ENCODE peak calls at places on chromosomes 11 and 22, in five cellular contexts. One of them, this sample, is unnamed.

GRCh38 chr22:23065069-23065451 is 5.3 kb upstream of the GNAZ start:
- DNase-seq in A549: no peak
- DNase-seq in stomach: peak
- DNase-seq in endothelial cell of umbilical vein: no peak
- DNase-seq in heart left ventricle: peak
- DNase-seq in this sample: no peak

GRCh38 chr11:133908827-133909226 is 47.9 kb downstream of the IGSF9B start:
- DNase-seq in A549: no peak
- DNase-seq in stomach: no peak
- DNase-seq in endothelial cell of umbilical vein: no peak
- DNase-seq in heart left ventricle: no peak
- DNase-seq in this sample: no peak

GRCh38 chr11:104727095-104727494 is 171.2 kb downstream of the CASP12 start:
- DNase-seq in A549: no peak
- DNase-seq in stomach: no peak
- DNase-seq in endothelial cell of umbilical vein: no peak
- DNase-seq in heart left ventricle: no peak
- DNase-seq in this sample: no peak

GRCh38 chr22:47225931-47226633 is 463.6 kb downstream of the TBC1D22A start:
- DNase-seq in A549: no peak
- DNase-seq in stomach: no peak
- DNase-seq in endothelial cell of umbilical vein: no peak
- DNase-seq in heart left ventricle: no peak
- DNase-seq in this sample: no peak

GRCh38 chr11:28708075-28708474 is 599.9 kb downstream of the METTL15 start:
- DNase-seq in A549: no peak
- DNase-seq in stomach: no peak
- DNase-seq in endothelial cell of umbilical vein: no peak
- DNase-seq in heart left ventricle: no peak
- DNase-seq in this sample: no peak

GRCh38 chr11:108364159-108364558 is 103.2 kb downstream of the C11orf65 start:
- DNase-seq in A549: no peak
- DNase-seq in stomach: no peak
- DNase-seq in endothelial cell of umbilical vein: no peak
- DNase-seq in heart left ventricle: no peak
- DNase-seq in this sample: no peak

GRCh38 chr11:4699697-4700435 is 2.2 kb upstream of the OR51E2 start:
- DNase-seq in A549: no peak
- DNase-seq in stomach: no peak
- DNase-seq in endothelial cell of umbilical vein: no peak
- DNase-seq in heart left ventricle: no peak
- DNase-seq in this sample: no peak

GRCh38 chr22:18070556-18071306 is 7.1 kb upstream of the PEX26 start:
- DNase-seq in A549: no peak
- DNase-seq in stomach: no peak
- DNase-seq in endothelial cell of umbilical vein: no peak
- DNase-seq in heart left ventricle: no peak
- DNase-seq in this sample: no peak

GRCh38 chr11:95888852-95889251 is 35.1 kb downstream of the MTMR2 start:
- DNase-seq in A549: no peak
- DNase-seq in stomach: no peak
- DNase-seq in endothelial cell of umbilical vein: no peak
- DNase-seq in heart left ventricle: no peak
- DNase-seq in this sample: no peak

GRCh38 chr11:2399488-2400068 is 972 bp upstream of the TSSC4 start:
- DNase-seq in A549: peak
- DNase-seq in stomach: peak
- DNase-seq in endothelial cell of umbilical vein: no peak
- DNase-seq in heart left ventricle: peak
- DNase-seq in this sample: no peak

GRCh38 chr11:11970556-11970955 is 37.9 kb downstream of the DKK3 start:
- DNase-seq in A549: no peak
- DNase-seq in stomach: peak
- DNase-seq in endothelial cell of umbilical vein: no peak
- DNase-seq in heart left ventricle: no peak
- DNase-seq in this sample: no peak

GRCh38 chr11:6778518-6778917 is 4.3 kb upstream of the OR2AG1 start:
- DNase-seq in A549: no peak
- DNase-seq in stomach: no peak
- DNase-seq in endothelial cell of umbilical vein: no peak
- DNase-seq in heart left ventricle: no peak
- DNase-seq in this sample: no peak

GRCh38 chr22:37777122-37777687 is 30.5 kb upstream of the GCAT start:
- DNase-seq in A549: no peak
- DNase-seq in stomach: peak
- DNase-seq in endothelial cell of umbilical vein: no peak
- DNase-seq in heart left ventricle: peak
- DNase-seq in this sample: no peak

GRCh38 chr11:6604081-6604626 is 580 bp downstream of the ILK start:
- DNase-seq in A549: peak
- DNase-seq in stomach: peak
- DNase-seq in endothelial cell of umbilical vein: peak
- DNase-seq in heart left ventricle: peak
- DNase-seq in this sample: peak

GRCh38 chr22:31068970-31069369 is 12.1 kb upstream of the SMTN start:
- DNase-seq in A549: no peak
- DNase-seq in stomach: no peak
- DNase-seq in endothelial cell of umbilical vein: no peak
- DNase-seq in heart left ventricle: no peak
- DNase-seq in this sample: no peak

GRCh38 chr22:42022162-42022847 is 23.7 kb downstream of the WBP2NL start:
- DNase-seq in A549: peak
- DNase-seq in stomach: no peak
- DNase-seq in endothelial cell of umbilical vein: no peak
- DNase-seq in heart left ventricle: no peak
- DNase-seq in this sample: no peak

GRCh38 chr22:20157416-20158183 is 6.7 kb upstream of the CCDC188 start:
- DNase-seq in A549: no peak
- DNase-seq in stomach: no peak
- DNase-seq in endothelial cell of umbilical vein: no peak
- DNase-seq in heart left ventricle: no peak
- DNase-seq in this sample: no peak

GRCh38 chr11:122146475-122146874 is 30.5 kb upstream of the BLID start:
- DNase-seq in A549: peak
- DNase-seq in stomach: no peak
- DNase-seq in endothelial cell of umbilical vein: peak
- DNase-seq in heart left ventricle: no peak
- DNase-seq in this sample: no peak

GRCh38 chr11:126146454-126147192 is 64.8 kb downstream of the RPUSD4 start:
- DNase-seq in A549: no peak
- DNase-seq in stomach: no peak
- DNase-seq in endothelial cell of umbilical vein: no peak
- DNase-seq in heart left ventricle: no peak
- DNase-seq in this sample: no peak

GRCh38 chr11:70490208-70490607 is 91.9 kb downstream of the CTTN start:
- DNase-seq in A549: no peak
- DNase-seq in stomach: no peak
- DNase-seq in endothelial cell of umbilical vein: no peak
- DNase-seq in heart left ventricle: no peak
- DNase-seq in this sample: peak

GRCh38 chr11:24509114-24509513 is 12.3 kb downstream of the LUZP2 start:
- DNase-seq in A549: no peak
- DNase-seq in stomach: no peak
- DNase-seq in endothelial cell of umbilical vein: peak
- DNase-seq in heart left ventricle: no peak
- DNase-seq in this sample: no peak

GRCh38 chr11:35363246-35364100 is 55.9 kb downstream of the SLC1A2 start:
- DNase-seq in A549: no peak
- DNase-seq in stomach: no peak
- DNase-seq in endothelial cell of umbilical vein: no peak
- DNase-seq in heart left ventricle: peak
- DNase-seq in this sample: no peak

GRCh38 chr11:35365395-35365794 is 54.0 kb downstream of the SLC1A2 start:
- DNase-seq in A549: no peak
- DNase-seq in stomach: no peak
- DNase-seq in endothelial cell of umbilical vein: no peak
- DNase-seq in heart left ventricle: no peak
- DNase-seq in this sample: no peak

GRCh38 chr11:35360059-35360530 is 59.3 kb downstream of the SLC1A2 start:
- DNase-seq in A549: no peak
- DNase-seq in stomach: no peak
- DNase-seq in endothelial cell of umbilical vein: no peak
- DNase-seq in heart left ventricle: no peak
- DNase-seq in this sample: no peak

GRCh38 chr11:35364101-35364780 is 55.1 kb downstream of the SLC1A2 start:
- DNase-seq in A549: peak
- DNase-seq in stomach: peak
- DNase-seq in endothelial cell of umbilical vein: no peak
- DNase-seq in heart left ventricle: peak
- DNase-seq in this sample: peak

GRCh38 chr11:35362571-35362980 is 56.8 kb downstream of the SLC1A2 start:
- DNase-seq in A549: no peak
- DNase-seq in stomach: no peak
- DNase-seq in endothelial cell of umbilical vein: no peak
- DNase-seq in heart left ventricle: no peak
- DNase-seq in this sample: no peak
- TF ChIP-seq CTCF in A549: no peak
- TF ChIP-seq CTCF in stomach: no peak
- TF ChIP-seq CTCF in endothelial cell of umbilical vein: no peak
- TF ChIP-seq CTCF in heart left ventricle: no peak
- TF ChIP-seq CTCF in this sample: no peak

DNA sequence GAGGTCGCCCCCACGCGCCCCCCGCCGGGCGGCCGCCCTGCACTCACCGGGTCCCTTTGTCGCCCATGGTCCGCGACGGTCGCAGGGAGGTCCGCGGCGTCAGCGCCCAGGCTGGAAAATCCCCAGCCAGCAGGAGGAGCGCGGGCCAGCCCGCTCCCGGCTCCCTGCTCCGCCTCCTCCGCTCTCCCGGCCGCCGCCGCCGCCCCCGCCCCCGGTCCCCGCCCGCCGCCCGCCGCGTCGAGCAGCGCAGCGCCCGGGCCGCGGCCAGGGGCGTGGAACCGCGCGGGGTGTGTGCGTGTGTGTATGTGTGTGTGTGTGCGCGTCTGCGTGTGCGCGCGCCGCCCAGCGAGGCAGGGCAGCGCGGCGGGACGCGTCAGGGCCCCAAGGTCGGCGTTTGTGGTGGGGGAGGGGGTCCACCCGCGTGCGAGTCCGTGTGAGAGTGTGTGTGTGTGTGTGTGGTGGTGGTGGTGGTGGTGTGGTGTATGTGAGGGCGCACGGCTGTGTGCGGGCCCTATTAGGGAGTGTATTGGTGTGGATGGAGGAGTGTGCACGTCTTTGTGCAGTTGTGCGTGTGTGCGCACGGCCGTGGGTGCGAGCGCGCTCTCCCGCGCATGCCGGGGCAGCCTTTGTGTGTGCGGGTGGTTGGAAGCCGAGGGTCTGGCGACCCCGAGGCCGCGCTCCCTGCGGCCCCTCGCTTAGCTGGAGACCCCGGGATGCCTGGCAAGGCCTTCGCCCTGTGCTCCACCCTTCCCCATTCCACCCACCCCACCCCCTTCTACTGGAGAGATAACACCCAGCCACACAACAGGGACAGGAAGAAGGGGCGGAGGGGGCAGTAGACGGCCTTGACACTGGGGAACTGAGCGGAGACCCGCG is at the start of gene ARRB1:
- DNase-seq in A549: peak
- DNase-seq in stomach: peak
- DNase-seq in endothelial cell of umbilical vein: no peak
- DNase-seq in heart left ventricle: peak
- DNase-seq in this sample: peak
- TF ChIP-seq POLR2A in A549: peak
- TF ChIP-seq POLR2A in stomach: no peak
- TF ChIP-seq POLR2A in endothelial cell of umbilical vein: peak
- TF ChIP-seq POLR2A in heart left ventricle: peak
- TF ChIP-seq POLR2A in this sample: no peak

DNA sequence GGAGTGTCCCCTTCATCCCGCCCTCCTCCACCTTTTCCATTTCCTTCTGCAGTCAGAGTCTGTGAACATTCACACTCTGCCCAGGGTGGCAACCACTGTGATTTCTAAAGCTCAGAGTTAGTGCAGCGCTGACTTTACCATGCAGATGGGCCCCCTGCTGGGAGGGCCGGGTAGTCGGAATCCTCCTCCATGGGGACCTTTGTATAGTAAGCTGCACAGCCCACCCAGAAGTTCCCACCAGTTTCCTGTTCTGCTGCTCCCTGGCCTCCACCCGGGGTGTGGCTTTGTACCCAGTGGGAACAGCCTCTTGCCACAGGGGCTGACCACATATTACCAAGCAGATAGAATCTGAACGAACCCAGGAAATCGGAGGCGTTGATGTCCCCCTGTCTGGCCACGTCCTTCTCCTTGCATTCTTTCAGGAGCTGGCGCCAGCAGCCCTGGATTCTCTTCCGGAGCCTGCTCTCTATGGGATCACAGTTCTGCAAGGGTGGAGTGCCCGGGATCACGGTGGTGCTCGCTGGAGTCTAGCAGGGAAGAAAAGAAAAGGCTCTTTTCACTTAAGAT is 125.3 kb downstream of the MPPED1 start:
- DNase-seq in A549: no peak
- DNase-seq in stomach: peak
- DNase-seq in endothelial cell of umbilical vein: no peak
- DNase-seq in heart left ventricle: no peak
- DNase-seq in this sample: no peak
- TF ChIP-seq CTCF in A549: no peak
- TF ChIP-seq CTCF in stomach: no peak
- TF ChIP-seq CTCF in endothelial cell of umbilical vein: peak
- TF ChIP-seq CTCF in heart left ventricle: no peak
- TF ChIP-seq CTCF in this sample: no peak

GRCh38 chr11:111792955-111793500 is 26.8 kb upstream of the PPP2R1B start:
- DNase-seq in A549: no peak
- DNase-seq in stomach: no peak
- DNase-seq in endothelial cell of umbilical vein: no peak
- DNase-seq in heart left ventricle: no peak
- DNase-seq in this sample: no peak

GRCh38 chr11:111795333-111795985 is 29.3 kb upstream of the PPP2R1B start:
- DNase-seq in A549: no peak
- DNase-seq in stomach: no peak
- DNase-seq in endothelial cell of umbilical vein: no peak
- DNase-seq in heart left ventricle: no peak
- DNase-seq in this sample: no peak

GRCh38 chr11:111788464-111788863 is 22.3 kb upstream of the PPP2R1B start:
- DNase-seq in A549: no peak
- DNase-seq in stomach: no peak
- DNase-seq in endothelial cell of umbilical vein: no peak
- DNase-seq in heart left ventricle: no peak
- DNase-seq in this sample: no peak

GRCh38 chr11:111793863-111794262 is 27.7 kb upstream of the PPP2R1B start:
- DNase-seq in A549: no peak
- DNase-seq in stomach: no peak
- DNase-seq in endothelial cell of umbilical vein: no peak
- DNase-seq in heart left ventricle: peak
- DNase-seq in this sample: no peak

DNA sequence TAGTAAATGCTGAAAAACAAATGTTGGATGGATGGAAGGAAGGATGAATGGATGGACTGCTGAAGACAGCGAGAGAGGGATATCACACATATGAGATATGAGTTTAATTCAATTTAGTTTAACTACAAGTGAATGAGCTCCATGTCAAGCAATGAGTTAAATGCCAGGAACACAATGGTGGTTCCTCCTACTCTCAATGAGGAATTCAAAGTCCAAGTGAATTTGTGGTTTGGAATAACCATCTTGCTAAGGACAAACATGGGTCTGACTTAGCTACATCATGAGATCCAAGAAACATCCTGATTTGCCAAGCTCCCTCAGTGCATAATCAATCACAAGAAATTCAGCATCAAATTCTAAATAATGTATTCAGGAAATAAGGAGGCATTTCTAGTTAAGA is 26.1 kb upstream of the PPP2R1B start:
- DNase-seq in A549: no peak
- DNase-seq in stomach: no peak
- DNase-seq in endothelial cell of umbilical vein: no peak
- DNase-seq in heart left ventricle: no peak
- DNase-seq in this sample: no peak
- TF ChIP-seq POLR2A in A549: no peak
- TF ChIP-seq POLR2A in stomach: no peak
- TF ChIP-seq POLR2A in endothelial cell of umbilical vein: no peak
- TF ChIP-seq POLR2A in heart left ventricle: no peak
- TF ChIP-seq POLR2A in this sample: no peak